ENCODE peak calls at places on chromosomes 7 and 10, in four cellular contexts. One of them, this sample, is unnamed.

GRCh38 chr7:45924283-45924682 is 3.2 kb upstream of the IGFBP3 start:
- DNase-seq in uterus: no peak
- DNase-seq in HCT116: no peak
- DNase-seq in H9: no peak
- DNase-seq in this sample: no peak

GRCh38 chr10:106900041-106900674 is 264.3 kb downstream of the SORCS1 start:
- DNase-seq in H9: no peak
- DNase-seq in HCT116: no peak
- DNase-seq in uterus: no peak
- DNase-seq in this sample: no peak

GRCh38 chr7:55254596-55255500 is 110.3 kb upstream of the LANCL2 start:
- DNase-seq in HCT116: peak
- DNase-seq in uterus: peak
- DNase-seq in H9: peak
- DNase-seq in this sample: peak

GRCh38 chr7:23004247-23004520 is 9.7 kb downstream of the HYCC1 start:
- DNase-seq in uterus: no peak
- DNase-seq in HCT116: no peak
- DNase-seq in H9: no peak
- DNase-seq in this sample: no peak

GRCh38 chr7:74269757-74270277 is 15.6 kb upstream of the RFC2 start:
- DNase-seq in uterus: peak
- DNase-seq in HCT116: peak
- DNase-seq in H9: peak
- DNase-seq in this sample: peak

GRCh38 chr10:77635402-77636227 is 2.0 kb downstream of the KCNMA1 start:
- DNase-seq in uterus: no peak
- DNase-seq in HCT116: no peak
- DNase-seq in H9: peak
- DNase-seq in this sample: no peak

GRCh38 chr10:30763933-30764332 is 134.4 kb upstream of the LYZL2 start:
- DNase-seq in H9: no peak
- DNase-seq in uterus: peak
- DNase-seq in HCT116: no peak
- DNase-seq in this sample: no peak

GRCh38 chr10:117346574-117346973 is 28.7 kb downstream of the PDZD8 start:
- DNase-seq in uterus: no peak
- DNase-seq in HCT116: no peak
- DNase-seq in H9: peak
- DNase-seq in this sample: no peak

GRCh38 chr7:81725496-81726117 is 44.2 kb downstream of the HGF start:
- DNase-seq in uterus: no peak
- DNase-seq in H9: no peak
- DNase-seq in HCT116: no peak
- DNase-seq in this sample: peak

GRCh38 chr10:13908475-13908874 is 321.7 kb downstream of the PRPF18 start:
- DNase-seq in HCT116: no peak
- DNase-seq in H9: no peak
- DNase-seq in uterus: no peak
- DNase-seq in this sample: no peak

GRCh38 chr7:57354195-57354594 is 95.8 kb upstream of the ZNF716 start:
- DNase-seq in HCT116: no peak
- DNase-seq in uterus: no peak
- DNase-seq in H9: no peak
- DNase-seq in this sample: no peak

GRCh38 chr10:71289421-71290130 is 29.5 kb upstream of the SLC29A3 start:
- DNase-seq in uterus: no peak
- DNase-seq in H9: no peak
- DNase-seq in HCT116: no peak
- DNase-seq in this sample: no peak

GRCh38 chr7:73810991-73811360 is 19.8 kb upstream of the CLDN4 start:
- DNase-seq in HCT116: no peak
- DNase-seq in uterus: no peak
- DNase-seq in H9: peak
- DNase-seq in this sample: no peak

GRCh38 chr7:18535811-18536413 is 40.4 kb downstream of the HDAC9 start:
- DNase-seq in H9: no peak
- DNase-seq in HCT116: no peak
- DNase-seq in uterus: no peak
- DNase-seq in this sample: no peak

GRCh38 chr7:75642810-75643486 is 95.8 kb downstream of the HIP1 start:
- DNase-seq in HCT116: peak
- DNase-seq in H9: peak
- DNase-seq in uterus: no peak
- DNase-seq in this sample: no peak

GRCh38 chr7:149610441-149611011 is 112.9 kb upstream of the ZNF746 start:
- DNase-seq in HCT116: no peak
- DNase-seq in uterus: no peak
- DNase-seq in H9: no peak
- DNase-seq in this sample: no peak

GRCh38 chr10:43395571-43396060 is 13.4 kb downstream of the HNRNPF start:
- DNase-seq in H9: no peak
- DNase-seq in uterus: peak
- DNase-seq in HCT116: no peak
- DNase-seq in this sample: no peak

DNA sequence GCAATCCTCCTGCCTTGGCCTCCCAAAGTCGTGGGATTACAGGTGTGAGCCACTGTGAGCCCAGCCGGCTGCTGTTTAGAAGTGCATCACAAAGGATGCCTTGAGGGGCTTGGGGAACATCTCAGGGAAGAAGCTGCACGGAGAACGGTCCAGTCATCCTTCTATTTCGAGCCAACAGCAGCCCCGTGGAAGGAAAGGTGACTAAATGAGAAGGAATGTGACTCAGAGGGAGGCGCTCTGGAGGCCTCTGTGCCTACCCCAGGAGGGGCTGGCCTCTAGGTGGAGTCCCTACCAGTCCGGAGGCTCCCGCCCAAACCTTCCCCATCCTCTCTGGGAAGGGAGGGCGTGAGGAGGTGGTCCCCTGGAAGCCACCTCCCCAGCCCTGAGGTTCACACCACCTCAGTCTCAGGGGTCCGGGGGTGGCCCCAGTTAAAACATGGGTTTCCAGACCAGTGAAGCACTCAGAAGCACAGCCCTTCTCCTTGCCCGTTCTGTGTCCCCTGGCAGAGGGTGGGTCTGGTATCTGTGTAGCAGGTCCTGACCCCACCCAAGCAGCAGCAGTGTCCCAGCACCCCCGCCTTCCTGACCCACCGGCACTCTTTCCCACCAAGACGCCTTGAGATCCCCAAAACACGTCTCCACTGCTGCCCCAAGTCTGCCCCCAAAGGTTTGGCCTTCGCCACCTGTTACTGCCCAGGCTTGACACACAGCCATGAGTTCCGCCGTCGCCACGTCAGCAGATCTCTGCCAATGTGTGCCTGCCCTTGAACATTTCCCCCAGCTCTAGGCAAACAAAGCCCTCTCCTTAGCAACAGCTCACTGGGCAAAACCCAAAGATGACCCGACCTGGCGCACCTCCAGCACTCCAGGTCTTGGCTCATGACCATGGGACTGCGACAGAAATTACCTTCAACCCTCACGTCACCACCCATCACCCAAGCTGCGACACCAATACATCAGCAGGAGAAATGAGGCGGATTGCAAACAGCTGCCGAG is 75.9 kb downstream of the CTBP2 start:
- DNase-seq in uterus: peak
- DNase-seq in H9: peak
- DNase-seq in HCT116: peak
- DNase-seq in this sample: peak
- H3K27ac ChIP-seq in uterus: peak
- H3K27ac ChIP-seq in H9: no peak
- H3K27ac ChIP-seq in HCT116: peak
- H3K27ac ChIP-seq in this sample: peak

GRCh38 chr10:124676416-124677062 is 67.6 kb downstream of the FAM53B start:
- DNase-seq in uterus: no peak
- DNase-seq in HCT116: no peak
- DNase-seq in H9: no peak
- DNase-seq in this sample: no peak
- H3K27ac ChIP-seq in uterus: no peak
- H3K27ac ChIP-seq in HCT116: no peak
- H3K27ac ChIP-seq in H9: no peak
- H3K27ac ChIP-seq in this sample: peak

GRCh38 chr7:95589031-95589430 is 7.3 kb downstream of the PDK4 start:
- DNase-seq in uterus: no peak
- DNase-seq in H9: no peak
- DNase-seq in HCT116: no peak
- DNase-seq in this sample: no peak
- H3K27ac ChIP-seq in uterus: peak
- H3K27ac ChIP-seq in H9: no peak
- H3K27ac ChIP-seq in HCT116: no peak
- H3K27ac ChIP-seq in this sample: peak

DNA sequence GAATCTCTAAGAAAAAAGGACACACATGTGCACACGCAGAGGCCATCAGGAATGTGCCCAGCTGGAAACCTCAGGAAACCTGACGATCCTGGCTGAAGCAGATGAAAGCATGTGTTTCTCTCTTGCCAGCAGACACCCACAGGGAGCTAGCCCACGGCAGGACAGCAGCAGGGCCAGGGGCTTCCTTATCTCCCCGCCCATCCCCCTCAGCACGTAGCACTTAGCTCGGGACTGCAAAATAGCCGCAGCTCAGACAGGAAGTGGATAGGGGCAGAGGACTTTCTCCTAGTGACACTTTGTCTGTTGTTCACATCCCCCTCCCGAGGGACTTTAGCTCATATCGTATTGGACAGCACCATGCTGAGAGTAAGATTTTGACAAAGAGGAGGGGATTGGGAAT is 63.9 kb downstream of the MKI67 start:
- DNase-seq in uterus: no peak
- DNase-seq in HCT116: no peak
- DNase-seq in H9: no peak
- DNase-seq in this sample: no peak
- H3K27ac ChIP-seq in uterus: no peak
- H3K27ac ChIP-seq in HCT116: no peak
- H3K27ac ChIP-seq in H9: no peak
- H3K27ac ChIP-seq in this sample: peak

DNA sequence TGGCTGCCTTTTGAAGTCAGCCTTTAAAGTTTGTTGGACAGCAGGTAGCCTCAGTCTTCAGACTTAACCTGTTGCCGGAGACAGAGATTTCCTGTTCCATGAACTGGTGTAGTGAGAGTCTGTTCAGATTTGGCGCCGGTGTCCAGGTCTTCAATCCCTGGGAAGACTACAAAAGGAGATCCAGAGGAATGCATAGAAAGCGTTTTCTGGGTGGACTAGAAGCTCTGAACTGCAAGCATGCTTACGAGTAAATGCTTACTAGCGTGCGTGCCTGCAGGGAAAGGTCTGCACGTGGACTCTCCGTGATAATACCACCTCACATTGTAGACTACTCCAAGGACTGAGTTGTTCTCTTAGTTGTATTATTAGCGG is 872 bp downstream of the GLRX3 start:
- DNase-seq in uterus: no peak
- DNase-seq in H9: no peak
- DNase-seq in HCT116: no peak
- DNase-seq in this sample: no peak
- H3K27ac ChIP-seq in uterus: peak
- H3K27ac ChIP-seq in H9: no peak
- H3K27ac ChIP-seq in HCT116: peak
- H3K27ac ChIP-seq in this sample: peak

DNA sequence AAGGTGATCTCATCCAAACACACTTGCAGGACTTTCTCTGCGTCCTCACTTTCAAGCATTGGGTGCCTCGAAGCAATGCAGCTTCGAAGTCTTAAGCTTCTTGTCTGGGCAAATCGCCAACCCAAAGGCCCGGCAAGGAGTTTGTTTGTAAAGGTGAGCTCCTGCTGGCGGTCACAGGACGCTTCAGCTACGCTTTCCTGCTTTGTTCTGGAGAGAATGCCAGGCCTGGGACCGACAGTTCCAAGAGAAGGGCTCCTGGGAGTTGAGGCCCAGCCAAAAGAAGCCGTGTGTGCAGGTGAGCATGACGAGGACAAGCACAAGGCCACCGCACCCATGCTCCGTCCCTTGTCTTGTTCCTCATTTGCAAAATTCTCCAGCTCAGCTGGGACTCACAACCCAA is 106.6 kb upstream of the DOCK1 start:
- DNase-seq in HCT116: no peak
- DNase-seq in H9: peak
- DNase-seq in uterus: no peak
- DNase-seq in this sample: no peak
- H3K27ac ChIP-seq in HCT116: no peak
- H3K27ac ChIP-seq in H9: no peak
- H3K27ac ChIP-seq in uterus: no peak
- H3K27ac ChIP-seq in this sample: no peak

GRCh38 chr10:122855745-122856144 is 10.1 kb upstream of the CUZD1 start:
- DNase-seq in uterus: no peak
- DNase-seq in H9: no peak
- DNase-seq in HCT116: no peak
- DNase-seq in this sample: no peak
- H3K27ac ChIP-seq in uterus: no peak
- H3K27ac ChIP-seq in H9: no peak
- H3K27ac ChIP-seq in HCT116: no peak
- H3K27ac ChIP-seq in this sample: no peak

DNA sequence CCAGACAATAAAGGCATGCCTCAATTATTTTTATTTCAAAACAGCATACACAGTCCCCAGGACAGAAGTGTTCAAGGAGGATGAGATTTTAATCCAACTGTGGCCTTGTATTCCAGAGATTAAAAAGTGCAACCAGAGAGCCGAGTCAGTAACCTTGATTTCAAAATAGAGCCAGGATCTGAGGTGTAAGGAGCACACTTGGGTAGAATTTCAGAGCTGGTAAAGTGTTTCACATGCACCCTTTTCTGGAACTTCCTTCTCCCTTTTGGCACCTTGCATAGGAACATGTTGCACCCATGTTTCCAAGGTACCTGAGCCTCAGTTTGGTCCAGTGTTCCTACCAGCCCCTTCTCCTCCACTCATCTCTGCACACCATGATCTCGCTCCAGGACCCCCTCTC is 225.1 kb downstream of the TRIL start:
- DNase-seq in uterus: no peak
- DNase-seq in H9: no peak
- DNase-seq in HCT116: no peak
- DNase-seq in this sample: no peak
- H3K27ac ChIP-seq in uterus: no peak
- H3K27ac ChIP-seq in H9: no peak
- H3K27ac ChIP-seq in HCT116: no peak
- H3K27ac ChIP-seq in this sample: peak

This sample was measured in heart right ventricle.